ENCODE peak calls at places on chromosomes 6 and 20, in five cellular contexts. C, V, J, I and T are unnamed samples.

GRCh38 chr6:14888575-14889000 is 357.3 kb upstream of the JARID2 start:
- DNase-seq in C (no peak), V (no peak), J (no peak), I (no peak), T (peak)

GRCh38 chr6:155974967-155975366 is 519.3 kb upstream of the NOX3 start:
- DNase-seq in C (no peak), V (no peak), J (no peak), I (no peak), T (no peak)

GRCh38 chr6:133341607-133342158 is 100.5 kb downstream of the EYA4 start:
- DNase-seq in C (no peak), V (peak), J (no peak), I (no peak), T (no peak)

GRCh38 chr6:167140589-167141474 is 16.9 kb downstream of the GPR31 start:
- DNase-seq in C (no peak), V (no peak), J (no peak), I (no peak), T (no peak)

GRCh38 chr6:141056945-141057635 is 1075.6 kb upstream of the GJE1 start:
- DNase-seq in C (no peak), V (peak), J (no peak), I (no peak), T (no peak)

GRCh38 chr6:111119550-111120329 is 32.4 kb downstream of the SLC16A10 start:
- DNase-seq in C (no peak), V (peak), J (no peak), I (no peak), T (no peak)

GRCh38 chr6:151502499-151502898 is 8.7 kb downstream of the CCDC170 start:
- DNase-seq in C (no peak), V (no peak), J (no peak), I (no peak), T (no peak)

GRCh38 chr6:90701146-90701781 is 114.4 kb upstream of the MAP3K7 start:
- DNase-seq in C (no peak), V (no peak), J (no peak), I (no peak), T (no peak)

GRCh38 chr6:163415176-163415619 is 680 bp downstream of the QKI start:
- DNase-seq in C (peak), V (no peak), J (peak), I (peak), T (peak)

GRCh38 chr6:166508726-166509125 is 77.8 kb downstream of the RAMACL start:
- DNase-seq in C (no peak), V (no peak), J (no peak), I (no peak), T (no peak)

GRCh38 chr6:90610671-90611542 is 24.0 kb upstream of the MAP3K7 start:
- DNase-seq in C (peak), V (peak), J (peak), I (peak), T (peak)

GRCh38 chr6:129686941-129687627 is 22.9 kb downstream of the ARHGAP18 start:
- DNase-seq in C (no peak), V (peak), J (peak), I (no peak), T (no peak)

GRCh38 chr6:72042088-72042487 is 155.7 kb downstream of the RIMS1 start:
- DNase-seq in C (no peak), V (no peak), J (no peak), I (no peak), T (no peak)

GRCh38 chr20:46407671-46407996 is 1.2 kb upstream of the ELMO2 start:
- DNase-seq in C (no peak), V (no peak), J (no peak), I (no peak), T (no peak)

GRCh38 chr6:144138542-144138941 is 11.8 kb upstream of the STX11 start:
- DNase-seq in C (no peak), V (no peak), J (no peak), I (no peak), T (no peak)

GRCh38 chr6:97876711-97877110 is 593.7 kb upstream of the MMS22L start:
- DNase-seq in C (no peak), V (no peak), J (no peak), I (no peak), T (no peak)

GRCh38 chr20:62782893-62783278 is 13.4 kb upstream of the MRGBP start:
- DNase-seq in C (no peak), V (no peak), J (no peak), I (no peak), T (no peak)

GRCh38 chr6:30074331-30075093 is 1.1 kb downstream of the RNF39 start:
- DNase-seq in C (no peak), V (no peak), J (no peak), I (no peak), T (no peak)

GRCh38 chr6:30450908-30451818 is 38.1 kb upstream of the HLA-E start:
- DNase-seq in C (peak), V (peak), J (no peak), I (no peak), T (peak)

GRCh38 chr6:110874880-110875547 is 429 bp downstream of the AMD1 start:
- DNase-seq in C (peak), V (no peak), J (peak), I (peak), T (no peak)

GRCh38 chr20:31485450-31486339 is 10.6 kb downstream of the REM1 start:
- DNase-seq in C (no peak), V (peak), J (no peak), I (no peak), T (peak)

GRCh38 chr6:129253731-129254130 is 370.8 kb downstream of the LAMA2 start:
- DNase-seq in C (no peak), V (no peak), J (no peak), I (no peak), T (no peak)

GRCh38 chr20:8309638-8310037 is 177.6 kb downstream of the PLCB1 start:
- DNase-seq in C (no peak), V (peak), J (no peak), I (no peak), T (no peak)

GRCh38 chr6:79868098-79868722 is 79.1 kb downstream of the ELOVL4 start:
- DNase-seq in C (no peak), V (peak), J (no peak), I (peak), T (no peak)

GRCh38 chr6:52526634-52527033 is 50.2 kb downstream of the TRAM2 start:
- DNase-seq in C (no peak), V (no peak), J (no peak), I (no peak), T (no peak)

GRCh38 chr20:12575352-12576095 is 433.2 kb upstream of the SPTLC3 start:
- DNase-seq in C (no peak), V (no peak), J (no peak), I (no peak), T (peak)

GRCh38 chr6:77368660-77369313 is 94.5 kb downstream of the HTR1B start:
- DNase-seq in C (no peak), V (no peak), J (no peak), I (no peak), T (no peak)

GRCh38 chr6:136371951-136372350 is 82.3 kb upstream of the BCLAF1 start:
- DNase-seq in C (no peak), V (no peak), J (no peak), I (no peak), T (no peak)

GRCh38 chr6:43405354-43405753 is 22.0 kb upstream of the ABCC10 start:
- DNase-seq in C (no peak), V (no peak), J (no peak), I (no peak), T (no peak)

GRCh38 chr6:105882071-105882803 is 203.9 kb upstream of the PRDM1 start:
- DNase-seq in C (no peak), V (no peak), J (no peak), I (no peak), T (no peak)

GRCh38 chr20:62350098-62350628 is 16.9 kb downstream of the LAMA5 start:
- DNase-seq in C (no peak), V (no peak), J (no peak), I (no peak), T (peak)

DNA sequence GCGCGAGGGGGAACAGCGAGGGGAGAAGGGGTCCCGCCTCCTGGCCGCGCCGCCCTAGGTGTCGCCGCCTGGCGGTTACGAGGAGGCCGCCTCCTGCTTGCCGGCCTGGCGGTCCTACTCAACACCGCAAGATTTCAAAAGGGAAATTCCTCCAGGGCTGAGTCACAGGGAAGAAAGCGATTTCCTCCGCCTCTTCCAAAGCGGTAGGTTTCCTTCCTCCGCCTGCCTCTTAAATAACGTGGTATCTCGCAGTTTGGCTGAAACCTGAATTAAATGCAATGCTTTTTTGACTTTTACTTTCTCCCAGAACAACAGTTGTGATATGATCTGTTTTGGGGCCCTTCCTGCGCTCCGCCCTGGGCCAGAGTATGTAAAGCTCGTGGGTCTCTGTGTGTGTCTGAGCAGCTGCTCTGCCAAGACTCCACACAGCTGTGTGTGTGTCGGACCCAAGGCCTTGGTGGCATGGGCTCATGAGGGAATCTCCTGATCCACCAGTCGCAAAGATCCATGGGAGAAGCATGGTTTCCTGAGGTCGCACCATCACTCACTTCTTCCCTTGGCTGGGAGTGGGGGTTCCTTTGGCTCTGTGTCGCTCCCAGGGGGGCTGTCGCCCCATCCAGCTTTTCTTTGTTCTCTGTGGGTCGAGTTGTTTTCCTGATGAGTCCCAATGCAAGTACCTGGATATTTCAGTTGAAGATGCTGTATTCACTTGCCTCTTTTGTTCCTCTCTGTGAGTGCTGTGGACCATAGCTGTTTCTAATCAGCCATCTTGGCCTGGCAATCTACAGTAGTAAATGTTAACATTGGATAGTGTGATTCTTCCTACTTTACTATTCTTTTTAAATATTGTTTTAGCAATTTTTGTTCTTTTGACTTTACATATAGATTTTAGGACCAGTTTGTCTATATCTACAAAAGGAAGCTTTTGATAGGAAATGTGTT is 31.6 kb upstream of the NOTCH4 start:
- DNase-seq in C (peak), V (peak), J (peak), I (peak), T (peak)
- TF ChIP-seq CTCF in C (peak), V (peak), J (peak), I (peak), T (peak)

GRCh38 chr20:32943490-32944052 is 60.7 kb downstream of the SUN5 start:
- DNase-seq in C (no peak), V (no peak), J (no peak), I (no peak), T (no peak)
- TF ChIP-seq CTCF in C (no peak), V (no peak), J (no peak), I (no peak), T (no peak)

GRCh38 chr6:12892201-12892600 is 175.6 kb downstream of the PHACTR1 start:
- DNase-seq in C (no peak), V (no peak), J (no peak), I (no peak), T (no peak)
- TF ChIP-seq CTCF in C (no peak), V (no peak), J (no peak), I (no peak), T (no peak)

GRCh38 chr6:116392158-116393032 is 21.6 kb downstream of the DSE start:
- DNase-seq in C (no peak), V (peak), J (peak), I (no peak), T (no peak)

GRCh38 chr6:116396451-116396850 is 25.7 kb downstream of the DSE start:
- DNase-seq in C (no peak), V (no peak), J (no peak), I (no peak), T (no peak)

GRCh38 chr6:116395647-116396046 is 24.9 kb downstream of the DSE start:
- DNase-seq in C (no peak), V (no peak), J (no peak), I (no peak), T (no peak)

GRCh38 chr6:116390571-116390970 is 19.8 kb downstream of the DSE start:
- DNase-seq in C (no peak), V (no peak), J (no peak), I (no peak), T (no peak)

GRCh38 chr6:116393430-116393829 is 22.7 kb downstream of the DSE start:
- DNase-seq in C (no peak), V (no peak), J (no peak), I (no peak), T (no peak)
- TF ChIP-seq CTCF in C (peak), V (peak), J (peak), I (no peak), T (peak)

GRCh38 chr20:20664795-20665194 is 47.6 kb downstream of the RALGAPA2 start:
- DNase-seq in C (no peak), V (peak), J (no peak), I (no peak), T (no peak)
- TF ChIP-seq CTCF in C (peak), V (peak), J (peak), I (peak), T (peak)